ENCODE peak calls at places on chromosome 9, in seven cellular contexts. U, I, V, H, O, E and N are unnamed samples. For H3K79me1, the result is how much of the 10 kb centered on the place peaks cover.

GRCh38 chr9:116661037-116661954 is 25.8 kb upstream of the TRIM32 start:
- DNase-seq in E (peak), O (no peak), I (peak), H (peak), V (peak), U (peak), N (peak)

GRCh38 chr9:37994639-37995347 is 74.2 kb downstream of the SHB start:
- DNase-seq in H (peak), I (no peak), V (peak), O (no peak), E (peak), U (no peak), N (no peak)

GRCh38 chr9:121823451-121824169 is 172.2 kb downstream of the DAB2IP start:
- DNase-seq in E (no peak), O (no peak), V (no peak), H (peak), U (no peak), I (no peak), N (no peak)

GRCh38 chr9:97559111-97559514 is 57.6 kb downstream of the TMOD1 start:
- DNase-seq in O (no peak), I (no peak), U (no peak), V (peak), H (no peak), E (no peak), N (no peak)

GRCh38 chr9:117772960-117773359 is 68.8 kb downstream of the TLR4 start:
- DNase-seq in H (no peak), U (peak), V (no peak), O (no peak), I (no peak), E (peak), N (no peak)

GRCh38 chr9:83007521-83008300 is 55.2 kb downstream of the RASEF start:
- DNase-seq in E (no peak), H (no peak), O (no peak), V (no peak), U (peak), I (no peak), N (peak)

GRCh38 chr9:6567140-6567591 is 78.4 kb downstream of the GLDC start:
- DNase-seq in E (peak), U (peak), O (peak), V (peak), I (no peak), H (no peak), N (no peak)

GRCh38 chr9:86925686-86926085 is 21.6 kb downstream of the GAS1 start:
- DNase-seq in I (no peak), H (no peak), E (no peak), O (no peak), V (peak), U (no peak), N (no peak)

GRCh38 chr9:13857521-13857920 is 456.4 kb downstream of the NFIB start:
- DNase-seq in U (no peak), O (no peak), I (no peak), E (no peak), H (no peak), V (peak), N (no peak)

GRCh38 chr9:89370593-89370992 is 52.3 kb downstream of the SECISBP2 start:
- DNase-seq in U (no peak), H (no peak), E (no peak), O (no peak), V (no peak), I (no peak), N (no peak)

GRCh38 chr9:134568116-134568515 is 73.5 kb upstream of the COL5A1 start:
- DNase-seq in I (no peak), H (no peak), U (no peak), O (no peak), V (no peak), E (no peak), N (no peak)

GRCh38 chr9:93048706-93049448 is 9.6 kb upstream of the SUSD3 start:
- DNase-seq in O (no peak), I (no peak), V (no peak), H (no peak), U (no peak), E (no peak), N (no peak)

GRCh38 chr9:34987160-34988040 is 2.1 kb upstream of the DNAJB5 start:
- DNase-seq in H (no peak), O (no peak), U (no peak), E (no peak), I (no peak), V (no peak), N (no peak)

GRCh38 chr9:31236344-31236743 is 1148.1 kb upstream of the ACO1 start:
- DNase-seq in O (no peak), U (no peak), H (no peak), E (no peak), I (no peak), V (no peak), N (no peak)

GRCh38 chr9:127973169-127974001 is 7.4 kb downstream of the EEIG1 start:
- DNase-seq in I (no peak), U (no peak), H (no peak), E (no peak), V (no peak), O (no peak), N (peak)

GRCh38 chr9:11457809-11458785 is 845.3 kb upstream of the PTPRD start:
- DNase-seq in I (peak), V (no peak), U (peak), H (no peak), E (peak), O (peak), N (peak)

GRCh38 chr9:78030553-78031270 is 899 bp downstream of the GNAQ start:
- DNase-seq in O (no peak), H (peak), V (peak), I (peak), E (peak), U (peak), N (peak)

GRCh38 chr9:114504341-114505186 is 709 bp downstream of the WHRN start:
- DNase-seq in O (no peak), I (peak), E (peak), U (peak), H (no peak), V (peak), N (peak)

GRCh38 chr9:130192600-130192999 is 20.4 kb downstream of the NCS1 start:
- DNase-seq in E (no peak), O (no peak), I (no peak), H (no peak), U (no peak), V (no peak), N (no peak)

GRCh38 chr9:134358026-134358967 is 32.0 kb downstream of the RXRA start:
- DNase-seq in U (no peak), O (no peak), E (no peak), I (no peak), H (peak), V (peak), N (no peak)

GRCh38 chr9:89387970-89388867 is 69.9 kb downstream of the SECISBP2 start:
- DNase-seq in H (peak), E (peak), U (no peak), O (no peak), V (peak), I (no peak), N (no peak)

GRCh38 chr9:121399883-121400607 is 30.0 kb upstream of the STOM start:
- DNase-seq in O (no peak), I (peak), V (peak), H (peak), U (peak), E (peak), N (no peak)

GRCh38 chr9:123376218-123377071 is 20.4 kb downstream of the CRB2 start:
- DNase-seq in O (no peak), V (no peak), E (no peak), I (no peak), H (no peak), U (no peak), N (no peak)

GRCh38 chr9:20884985-20885593 is 146.4 kb downstream of the HACD4 start:
- DNase-seq in V (peak), E (peak), U (peak), O (peak), H (peak), I (no peak), N (peak)

GRCh38 chr9:6938447-6938846 is 180.7 kb downstream of the KDM4C start:
- DNase-seq in V (peak), E (peak), I (no peak), O (no peak), H (peak), U (no peak), N (no peak)

GRCh38 chr9:127767909-127768331 is 10.5 kb downstream of the SH2D3C start:
- DNase-seq in U (peak), H (no peak), E (peak), I (no peak), O (no peak), V (peak), N (no peak)

GRCh38 chr9:113352411-113352810 is 3.1 kb downstream of the BSPRY start:
- DNase-seq in U (no peak), V (no peak), E (no peak), O (no peak), H (no peak), I (no peak), N (no peak)
- H3K79me1 ChIP-seq in U (under half), V (under half), E (under half), O (under half), H (under half), I (under half), N (under half)

GRCh38 chr9:24297931-24298330 is 247.8 kb downstream of the IZUMO3 start:
- DNase-seq in U (no peak), H (no peak), O (no peak), E (no peak), V (no peak), I (no peak), N (no peak)
- H3K79me1 ChIP-seq in U (under half), H (under half), O (under half), E (under half), V (under half), I (under half), N (under half)

GRCh38 chr9:967851-968641 is 8.4 kb upstream of the DMRT3 start:
- DNase-seq in O (no peak), H (no peak), E (no peak), I (no peak), U (peak), V (peak), N (peak)

GRCh38 chr9:967436-967835 is 9.0 kb upstream of the DMRT3 start:
- DNase-seq in E (no peak), H (no peak), O (no peak), U (peak), V (no peak), I (no peak), N (peak)

GRCh38 chr9:969693-970309 is 6.7 kb upstream of the DMRT3 start:
- DNase-seq in U (peak), H (no peak), E (no peak), I (no peak), V (no peak), O (no peak), N (peak)

GRCh38 chr9:970310-971002 is 6.0 kb upstream of the DMRT3 start:
- DNase-seq in V (no peak), U (peak), O (no peak), E (no peak), I (no peak), H (no peak), N (peak)

GRCh38 chr9:969310-969692 is 7.2 kb upstream of the DMRT3 start:
- DNase-seq in O (no peak), V (no peak), U (peak), E (no peak), I (no peak), H (no peak), N (peak)
- H3K79me1 ChIP-seq in O (under half), V (under half), U (under half), E (under half), I (under half), H (under half), N (under half)

DNA sequence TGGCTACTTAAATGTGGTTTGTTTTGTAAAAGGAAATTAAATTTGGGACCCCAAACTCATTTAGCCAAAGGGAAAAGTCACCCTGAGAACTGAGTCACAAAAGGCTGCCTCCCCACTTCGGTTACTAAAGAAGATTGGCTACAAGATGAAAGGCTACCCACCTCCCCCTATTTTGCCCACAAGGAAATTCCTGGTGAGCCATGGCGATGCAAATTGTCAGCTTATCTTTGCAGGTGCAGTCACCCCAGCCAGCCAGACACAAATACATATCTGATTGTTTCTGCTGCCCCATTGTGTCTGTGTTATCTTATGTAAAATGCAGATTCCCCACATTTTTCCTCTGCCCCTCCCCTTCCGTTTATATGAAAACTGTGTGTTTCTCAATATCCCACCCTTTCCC is 8.9 kb downstream of the PAEP start:
- DNase-seq in O (no peak), H (no peak), I (no peak), V (no peak), U (peak), E (no peak), N (no peak)
- H3K79me1 ChIP-seq in O (under half), H (under half), I (under half), V (under half), U (under half), E (under half), N (under half)

GRCh38 chr9:81565144-81565543 is 124.2 kb downstream of the TLE1 start:
- DNase-seq in H (no peak), V (no peak), I (no peak), E (no peak), U (no peak), O (no peak), N (no peak)
- H3K79me1 ChIP-seq in H (under half), V (under half), I (under half), E (under half), U (under half), O (under half), N (under half)

GRCh38 chr9:72948906-72949582 is 3.8 kb downstream of the ALDH1A1 start:
- DNase-seq in E (no peak), I (no peak), U (no peak), V (no peak), O (no peak), H (no peak), N (no peak)
- H3K79me1 ChIP-seq in E (under half), I (under half), U (under half), V (under half), O (under half), H (under half), N (under half)

DNA sequence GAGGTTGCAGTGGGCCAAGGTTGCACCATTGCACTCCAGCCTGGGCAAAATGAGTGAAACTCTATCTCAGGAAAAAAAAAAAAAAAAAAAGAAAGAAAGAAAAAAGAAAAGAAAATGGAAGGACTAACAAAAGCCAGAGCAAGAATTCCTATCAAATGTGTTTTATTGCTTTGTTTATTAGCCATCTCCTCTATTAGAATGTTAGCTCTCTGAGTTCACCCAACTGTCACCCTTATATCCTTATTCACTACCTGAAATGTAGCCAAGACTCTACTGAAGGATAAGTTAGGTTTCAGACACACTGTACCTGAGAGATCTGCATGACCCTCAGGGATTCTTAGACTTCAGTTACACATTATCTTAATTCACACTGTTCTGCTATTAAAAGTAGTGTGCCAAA is 177.9 kb downstream of the MAPKAP1 start:
- DNase-seq in V (no peak), E (no peak), U (no peak), O (no peak), H (no peak), I (no peak), N (no peak)
- H3K79me1 ChIP-seq in V (under half), E (under half), U (under half), O (under half), H (under half), I (under half), N (under half)

DNA sequence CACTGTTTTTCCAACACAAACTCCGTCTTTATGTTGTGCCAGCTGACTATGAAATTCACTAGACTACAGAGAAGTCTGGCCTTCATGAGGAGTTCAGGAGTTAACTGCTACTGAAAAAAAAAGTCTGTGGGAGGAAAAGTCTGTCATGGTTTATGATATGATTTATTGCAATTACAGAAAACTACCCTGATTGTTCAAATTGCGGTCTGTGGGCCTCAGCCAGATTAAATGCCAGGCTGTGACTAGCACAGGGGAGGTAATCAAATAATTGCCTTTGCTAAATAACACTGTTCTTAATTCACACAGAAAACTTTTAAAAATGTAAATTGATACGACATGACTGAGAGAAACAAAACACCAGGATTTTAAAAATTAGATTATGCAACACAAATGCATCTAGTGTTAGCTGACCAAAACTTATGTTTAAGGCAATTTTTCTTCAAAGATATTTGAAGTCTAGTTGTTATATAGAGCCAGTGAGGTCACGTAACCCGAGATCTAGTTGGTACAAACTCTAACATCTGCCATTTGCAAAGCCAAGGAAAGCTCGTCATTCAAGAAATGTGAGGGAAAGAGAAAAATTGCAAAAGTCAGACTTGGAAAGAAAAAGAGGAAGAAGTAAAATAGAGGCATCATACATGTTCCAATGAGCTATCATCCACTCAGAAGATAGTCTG is 293.2 kb upstream of the PUM3 start:
- DNase-seq in O (no peak), U (no peak), H (no peak), V (no peak), I (no peak), E (no peak), N (no peak)
- H3K79me1 ChIP-seq in O (under half), U (under half), H (under half), V (under half), I (under half), E (under half), N (under half)